ENCODE peak calls at places on chromosomes 1 and 21, in five cellular contexts. L is fibroblast of lung, U is cardiac muscle cell, T is spleen, V is PC-3. M is an unnamed sample. For H3K4me1, the result is how much of the 10 kb centered on the place peaks cover.

GRCh38 chr1:20367626-20368025 is 77.0 kb downstream of the VWA5B1 start:
- DNase-seq in L (no peak), U (no peak), T (no peak), V (no peak), M (no peak)

GRCh38 chr1:149848811-149849210 is 50.6 kb upstream of the BOLA1 start:
- DNase-seq in L (no peak), U (peak), T (no peak), V (peak), M (no peak)

GRCh38 chr1:1529321-1529720 is 11.1 kb downstream of the TMEM240 start:
- DNase-seq in L (no peak), U (no peak), T (no peak), V (no peak), M (no peak)

GRCh38 chr1:209802117-209802779 is 3.7 kb downstream of the IRF6 start:
- DNase-seq in L (no peak), U (no peak), T (no peak), V (no peak), M (no peak)

GRCh38 chr1:33382651-33383415 is 48.1 kb downstream of the PHC2 start:
- DNase-seq in L (peak), U (no peak), T (no peak), V (no peak), M (no peak)

GRCh38 chr1:19639999-19640362 is 4.1 kb upstream of the NBL1 start:
- DNase-seq in L (no peak), U (no peak), T (no peak), V (peak), M (no peak)

GRCh38 chr1:57468661-57469523 is 45.0 kb upstream of the DAB1 start:
- DNase-seq in L (peak), U (no peak), T (no peak), V (peak), M (no peak)

GRCh38 chr1:2104621-2105427 is 54.6 kb downstream of the PRKCZ start:
- DNase-seq in L (no peak), U (peak), T (no peak), V (no peak), M (peak)

GRCh38 chr1:185353124-185353523 is 36.1 kb upstream of the IVNS1ABP start:
- DNase-seq in L (no peak), U (no peak), T (no peak), V (no peak), M (no peak)

GRCh38 chr21:34022557-34023335 is 50.6 kb upstream of the MRPS6 start:
- DNase-seq in L (no peak), U (peak), T (no peak), V (peak), M (no peak)

GRCh38 chr1:3652538-3653285 is 396 bp downstream of the TP73 start:
- DNase-seq in L (no peak), U (no peak), T (peak), V (no peak), M (peak)

GRCh38 chr1:27602510-27603319 is 1.2 kb downstream of the AHDC1 start:
- DNase-seq in L (no peak), U (peak), T (peak), V (peak), M (peak)

GRCh38 chr1:27971674-27972073 is 11.9 kb downstream of the XKR8 start:
- DNase-seq in L (peak), U (peak), T (no peak), V (no peak), M (no peak)

GRCh38 chr1:41358152-41358937 is 2.9 kb upstream of the FOXO6 start:
- DNase-seq in L (peak), U (peak), T (peak), V (no peak), M (no peak)

GRCh38 chr1:96756789-96757188 is 35.2 kb downstream of the PTBP2 start:
- DNase-seq in L (no peak), U (no peak), T (no peak), V (no peak), M (no peak)

GRCh38 chr1:64263335-64263734 is 59.9 kb downstream of the UBE2U start:
- DNase-seq in L (peak), U (no peak), T (no peak), V (peak), M (no peak)

GRCh38 chr1:83990734-83991133 is 8.2 kb downstream of the TTLL7 start:
- DNase-seq in L (no peak), U (no peak), T (no peak), V (peak), M (no peak)

GRCh38 chr1:42942444-42942843 is 16.2 kb downstream of the SLC2A1 start:
- DNase-seq in L (no peak), U (no peak), T (peak), V (no peak), M (peak)

GRCh38 chr1:42943166-42943565 is 15.5 kb downstream of the SLC2A1 start:
- DNase-seq in L (peak), U (no peak), T (peak), V (peak), M (peak)

GRCh38 chr1:42940851-42941639 is 17.6 kb downstream of the SLC2A1 start:
- DNase-seq in L (peak), U (no peak), T (peak), V (peak), M (peak)

GRCh38 chr1:42943728-42944127 is 14.9 kb downstream of the SLC2A1 start:
- DNase-seq in L (no peak), U (no peak), T (no peak), V (no peak), M (no peak)

DNA sequence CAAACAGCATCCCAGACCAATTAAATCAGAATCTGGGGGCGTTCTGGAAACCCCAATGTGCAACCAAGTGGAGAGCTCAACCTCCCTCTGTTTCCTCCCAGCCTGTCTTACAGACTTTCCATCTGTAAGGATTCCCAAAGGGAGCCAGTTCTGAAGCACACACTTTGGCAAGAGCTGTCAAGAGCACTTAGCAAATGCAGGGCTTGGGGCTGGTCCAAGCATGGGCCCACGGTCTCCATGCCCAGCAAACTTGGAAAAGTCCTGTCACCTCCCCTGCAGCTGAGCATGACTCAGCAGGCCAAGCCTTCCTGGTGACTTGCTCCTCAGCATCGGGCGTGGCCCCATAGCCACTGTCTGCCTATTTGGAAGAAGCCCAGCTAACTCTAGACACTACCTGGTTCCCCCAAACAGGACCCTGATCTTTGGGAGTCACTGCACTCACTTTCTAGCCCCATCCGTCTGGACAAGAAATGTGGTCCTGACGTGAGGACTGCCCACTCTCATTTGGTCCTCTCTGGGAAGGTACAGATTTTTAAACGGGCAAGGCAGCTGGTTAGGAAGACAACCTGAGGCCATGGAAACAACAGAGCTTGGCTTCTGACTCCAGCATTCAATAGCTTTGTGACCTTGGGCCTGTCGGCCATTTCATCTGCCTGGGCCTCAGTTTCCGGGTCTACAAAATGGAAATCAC is 16.9 kb downstream of the SLC2A1 start:
- DNase-seq in L (peak), U (no peak), T (peak), V (peak), M (peak)
- H3K4me1 ChIP-seq in L (under half), U (under half), T (half or more), V (half or more), M (under half)

GRCh38 chr1:151512326-151512725 is 1.1 kb downstream of the CGN start:
- DNase-seq in L (no peak), U (no peak), T (no peak), V (peak), M (no peak)

GRCh38 chr1:151515265-151515664 is 4.1 kb downstream of the CGN start:
- DNase-seq in L (no peak), U (no peak), T (no peak), V (no peak), M (no peak)

GRCh38 chr1:151514366-151514765 is 3.2 kb downstream of the CGN start:
- DNase-seq in L (no peak), U (no peak), T (no peak), V (no peak), M (no peak)

GRCh38 chr1:151512801-151513625 is 1.8 kb downstream of the CGN start:
- DNase-seq in L (no peak), U (no peak), T (no peak), V (peak), M (peak)

GRCh38 chr1:151513626-151514101 is 2.5 kb downstream of the CGN start:
- DNase-seq in L (no peak), U (no peak), T (no peak), V (peak), M (peak)
- H3K4me1 ChIP-seq in L (under half), U (under half), T (under half), V (half or more), M (under half)

GRCh38 chr1:234660536-234661133 is 50.7 kb upstream of the IRF2BP2 start:
- DNase-seq in L (no peak), U (no peak), T (no peak), V (no peak), M (no peak)
- H3K4me1 ChIP-seq in L (under half), U (under half), T (under half), V (half or more), M (under half)

GRCh38 chr1:204069887-204070286 is 3.0 kb upstream of the SOX13 start:
- DNase-seq in L (no peak), U (no peak), T (no peak), V (no peak), M (no peak)
- H3K4me1 ChIP-seq in L (under half), U (under half), T (under half), V (under half), M (under half)

DNA sequence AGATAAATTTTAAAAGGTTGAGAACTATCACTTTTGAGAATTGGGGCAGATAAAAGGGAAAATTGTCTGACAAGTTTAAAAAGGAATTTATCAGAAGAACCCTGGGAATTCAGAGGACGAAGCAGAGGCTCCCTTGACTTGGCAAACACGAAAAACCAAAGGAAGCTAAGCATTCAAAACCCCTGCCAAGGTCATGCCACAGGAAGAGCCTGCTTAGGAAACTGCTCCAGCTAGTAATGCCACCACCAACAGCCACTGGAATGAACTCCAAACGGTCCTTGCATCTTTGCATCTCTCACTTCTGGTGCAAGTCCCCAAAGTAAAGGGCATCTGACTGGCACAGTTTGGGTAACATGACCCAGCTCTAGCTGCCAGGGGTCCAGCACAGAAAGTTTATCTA is 7.2 kb downstream of the GPBP1L1 start:
- DNase-seq in L (peak), U (no peak), T (no peak), V (peak), M (no peak)
- H3K4me1 ChIP-seq in L (under half), U (under half), T (half or more), V (under half), M (under half)

M was measured in kidney.